ENCODE peak calls at places on chromosomes 1 and 21, in four cellular contexts. One of them, this sample, is unnamed.

GRCh38 chr1:94033849-94034248 is 87.1 kb downstream of the ABCA4 start:
- DNase-seq in stimulated activated CD4-positive, alpha-beta T cell treated with anti-CD3 and anti-CD28 coated beads, Interleukin-15, amount 100 ng/mL, for 1 hour: no peak
- DNase-seq in NCI-H1417: no peak
- DNase-seq in central memory CD4-positive, alpha-beta T cell: no peak
- DNase-seq in this sample: no peak

GRCh38 chr21:44291936-44292811 is 6.5 kb downstream of the AIRE start:
- DNase-seq in NCI-H1417: no peak
- DNase-seq in stimulated activated CD4-positive, alpha-beta T cell treated with anti-CD3 and anti-CD28 coated beads, Interleukin-15, amount 100 ng/mL, for 1 hour: no peak
- DNase-seq in central memory CD4-positive, alpha-beta T cell: no peak
- DNase-seq in this sample: no peak

GRCh38 chr1:43531453-43531905 is 796 bp downstream of the PTPRF start:
- DNase-seq in central memory CD4-positive, alpha-beta T cell: no peak
- DNase-seq in NCI-H1417: no peak
- DNase-seq in stimulated activated CD4-positive, alpha-beta T cell treated with anti-CD3 and anti-CD28 coated beads, Interleukin-15, amount 100 ng/mL, for 1 hour: no peak
- DNase-seq in this sample: no peak

GRCh38 chr1:111747282-111747734 is 8.1 kb upstream of the INKA2 start:
- DNase-seq in stimulated activated CD4-positive, alpha-beta T cell treated with anti-CD3 and anti-CD28 coated beads, Interleukin-15, amount 100 ng/mL, for 1 hour: no peak
- DNase-seq in central memory CD4-positive, alpha-beta T cell: peak
- DNase-seq in NCI-H1417: peak
- DNase-seq in this sample: peak

GRCh38 chr1:50346621-50347020 is 76.6 kb downstream of the DMRTA2 start:
- DNase-seq in stimulated activated CD4-positive, alpha-beta T cell treated with anti-CD3 and anti-CD28 coated beads, Interleukin-15, amount 100 ng/mL, for 1 hour: no peak
- DNase-seq in NCI-H1417: no peak
- DNase-seq in central memory CD4-positive, alpha-beta T cell: no peak
- DNase-seq in this sample: no peak

GRCh38 chr1:221712776-221713431 is 29.0 kb downstream of the DUSP10 start:
- DNase-seq in NCI-H1417: no peak
- DNase-seq in central memory CD4-positive, alpha-beta T cell: peak
- DNase-seq in stimulated activated CD4-positive, alpha-beta T cell treated with anti-CD3 and anti-CD28 coated beads, Interleukin-15, amount 100 ng/mL, for 1 hour: peak
- DNase-seq in this sample: no peak

GRCh38 chr1:203229471-203230178 is at the start of gene CHIT1:
- DNase-seq in stimulated activated CD4-positive, alpha-beta T cell treated with anti-CD3 and anti-CD28 coated beads, Interleukin-15, amount 100 ng/mL, for 1 hour: no peak
- DNase-seq in NCI-H1417: no peak
- DNase-seq in central memory CD4-positive, alpha-beta T cell: no peak
- DNase-seq in this sample: no peak

GRCh38 chr21:45542242-45542666 is at the start of gene SLC19A1:
- DNase-seq in central memory CD4-positive, alpha-beta T cell: peak
- DNase-seq in stimulated activated CD4-positive, alpha-beta T cell treated with anti-CD3 and anti-CD28 coated beads, Interleukin-15, amount 100 ng/mL, for 1 hour: peak
- DNase-seq in NCI-H1417: peak
- DNase-seq in this sample: peak

GRCh38 chr1:4778056-4778455 is 123.6 kb downstream of the AJAP1 start:
- DNase-seq in central memory CD4-positive, alpha-beta T cell: no peak
- DNase-seq in stimulated activated CD4-positive, alpha-beta T cell treated with anti-CD3 and anti-CD28 coated beads, Interleukin-15, amount 100 ng/mL, for 1 hour: no peak
- DNase-seq in NCI-H1417: peak
- DNase-seq in this sample: peak

GRCh38 chr1:53275566-53275965 is 37.2 kb upstream of the MAGOH start:
- DNase-seq in stimulated activated CD4-positive, alpha-beta T cell treated with anti-CD3 and anti-CD28 coated beads, Interleukin-15, amount 100 ng/mL, for 1 hour: no peak
- DNase-seq in NCI-H1417: no peak
- DNase-seq in central memory CD4-positive, alpha-beta T cell: no peak
- DNase-seq in this sample: no peak

GRCh38 chr1:68585371-68585770 is 88.5 kb upstream of the DEPDC1 start:
- DNase-seq in central memory CD4-positive, alpha-beta T cell: no peak
- DNase-seq in NCI-H1417: peak
- DNase-seq in stimulated activated CD4-positive, alpha-beta T cell treated with anti-CD3 and anti-CD28 coated beads, Interleukin-15, amount 100 ng/mL, for 1 hour: no peak
- DNase-seq in this sample: no peak

GRCh38 chr1:30399026-30399425 is 324.4 kb downstream of the MATN1 start:
- DNase-seq in stimulated activated CD4-positive, alpha-beta T cell treated with anti-CD3 and anti-CD28 coated beads, Interleukin-15, amount 100 ng/mL, for 1 hour: no peak
- DNase-seq in NCI-H1417: no peak
- DNase-seq in central memory CD4-positive, alpha-beta T cell: no peak
- DNase-seq in this sample: no peak

GRCh38 chr1:218494449-218494852 is 149.3 kb downstream of the TGFB2 start:
- DNase-seq in NCI-H1417: no peak
- DNase-seq in central memory CD4-positive, alpha-beta T cell: no peak
- DNase-seq in stimulated activated CD4-positive, alpha-beta T cell treated with anti-CD3 and anti-CD28 coated beads, Interleukin-15, amount 100 ng/mL, for 1 hour: no peak
- DNase-seq in this sample: peak

GRCh38 chr1:145879775-145880174 is 5.9 kb downstream of the ANKRD35 start:
- DNase-seq in NCI-H1417: peak
- DNase-seq in central memory CD4-positive, alpha-beta T cell: no peak
- DNase-seq in stimulated activated CD4-positive, alpha-beta T cell treated with anti-CD3 and anti-CD28 coated beads, Interleukin-15, amount 100 ng/mL, for 1 hour: no peak
- DNase-seq in this sample: peak

GRCh38 chr1:33872681-33873080 is 8.8 kb downstream of the HMGB4 start:
- DNase-seq in stimulated activated CD4-positive, alpha-beta T cell treated with anti-CD3 and anti-CD28 coated beads, Interleukin-15, amount 100 ng/mL, for 1 hour: no peak
- DNase-seq in central memory CD4-positive, alpha-beta T cell: no peak
- DNase-seq in NCI-H1417: no peak
- DNase-seq in this sample: no peak

GRCh38 chr1:99005142-99005491 is 456 bp upstream of the PLPPR5 start:
- DNase-seq in NCI-H1417: no peak
- DNase-seq in stimulated activated CD4-positive, alpha-beta T cell treated with anti-CD3 and anti-CD28 coated beads, Interleukin-15, amount 100 ng/mL, for 1 hour: no peak
- DNase-seq in central memory CD4-positive, alpha-beta T cell: no peak
- DNase-seq in this sample: peak

GRCh38 chr21:33396436-33396835 is 6.8 kb upstream of the IFNGR2 start:
- DNase-seq in central memory CD4-positive, alpha-beta T cell: no peak
- DNase-seq in NCI-H1417: no peak
- DNase-seq in stimulated activated CD4-positive, alpha-beta T cell treated with anti-CD3 and anti-CD28 coated beads, Interleukin-15, amount 100 ng/mL, for 1 hour: no peak
- DNase-seq in this sample: no peak